ENCODE peak calls at places on chromosomes 12 and 14, in ten cellular contexts. L is fibroblast of pulmonary artery, V is AG04449, T is heart left ventricle, I is RWPE2, U is H7, H is fibroblast of the aortic adventitia, Z is fibroblast of mammary gland, Q is astrocyte of the spinal cord, G is AG09309. K is an unnamed sample.

GRCh38 chr12:124823272-124823970 is 40.2 kb downstream of the SCARB1 start:
- DNase-seq in L (no peak), V (no peak), T (no peak), I (no peak), U (no peak), H (no peak), Z (no peak), Q (no peak), G (no peak), K (no peak)

GRCh38 chr14:59664741-59665140 is 88.1 kb upstream of the CCDC175 start:
- DNase-seq in L (peak), V (peak), T (no peak), I (no peak), U (no peak), H (no peak), Z (peak), Q (peak), G (no peak), K (no peak)

GRCh38 chr12:77382096-77382742 is 316.9 kb upstream of the E2F7 start:
- DNase-seq in L (peak), V (no peak), T (no peak), I (no peak), U (no peak), H (peak), Z (peak), Q (no peak), G (peak), K (no peak)

GRCh38 chr12:95277139-95277538 is 59.5 kb downstream of the VEZT start:
- DNase-seq in L (peak), V (peak), T (no peak), I (no peak), U (no peak), H (peak), Z (peak), Q (peak), G (peak), K (no peak)

GRCh38 chr14:90567991-90568390 is 171.2 kb downstream of the CALM1 start:
- DNase-seq in L (no peak), V (no peak), T (no peak), I (no peak), U (no peak), H (no peak), Z (no peak), Q (no peak), G (no peak), K (no peak)

GRCh38 chr12:94812345-94812744 is 162.0 kb upstream of the TMCC3 start:
- DNase-seq in L (no peak), V (no peak), T (no peak), I (no peak), U (no peak), H (no peak), Z (no peak), Q (no peak), G (no peak), K (no peak)

GRCh38 chr14:104146651-104147345 is 8.4 kb downstream of the KIF26A start:
- DNase-seq in L (no peak), V (no peak), T (no peak), I (peak), U (peak), H (no peak), Z (no peak), Q (no peak), G (no peak), K (no peak)

GRCh38 chr12:25550186-25550585 is 2.9 kb downstream of the LMNTD1 start:
- DNase-seq in L (no peak), V (peak), T (no peak), I (no peak), U (no peak), H (no peak), Z (peak), Q (peak), G (no peak), K (no peak)

GRCh38 chr14:75660238-75660629 is 442 bp downstream of the ERG28 start:
- DNase-seq in L (no peak), V (no peak), T (no peak), I (no peak), U (no peak), H (no peak), Z (no peak), Q (no peak), G (no peak), K (no peak)

GRCh38 chr14:100049220-100049619 is 16.0 kb upstream of the EVL start:
- DNase-seq in L (peak), V (no peak), T (no peak), I (no peak), U (no peak), H (peak), Z (peak), Q (peak), G (no peak), K (no peak)

GRCh38 chr12:10358969-10359368 is 30.9 kb downstream of the KLRK1 start:
- DNase-seq in L (no peak), V (no peak), T (no peak), I (no peak), U (no peak), H (no peak), Z (no peak), Q (no peak), G (no peak), K (no peak)

GRCh38 chr12:106147956-106148355 is 9.2 kb upstream of the NUAK1 start:
- DNase-seq in L (no peak), V (no peak), T (peak), I (no peak), U (no peak), H (no peak), Z (no peak), Q (no peak), G (no peak), K (no peak)

GRCh38 chr12:47838286-47838931 is 18.7 kb upstream of the HDAC7 start:
- DNase-seq in L (peak), V (no peak), T (no peak), I (no peak), U (peak), H (peak), Z (peak), Q (peak), G (no peak), K (no peak)

GRCh38 chr14:50784683-50785505 is 46.1 kb downstream of the NIN start:
- DNase-seq in L (no peak), V (no peak), T (no peak), I (no peak), U (no peak), H (no peak), Z (no peak), Q (no peak), G (no peak), K (no peak)

DNA sequence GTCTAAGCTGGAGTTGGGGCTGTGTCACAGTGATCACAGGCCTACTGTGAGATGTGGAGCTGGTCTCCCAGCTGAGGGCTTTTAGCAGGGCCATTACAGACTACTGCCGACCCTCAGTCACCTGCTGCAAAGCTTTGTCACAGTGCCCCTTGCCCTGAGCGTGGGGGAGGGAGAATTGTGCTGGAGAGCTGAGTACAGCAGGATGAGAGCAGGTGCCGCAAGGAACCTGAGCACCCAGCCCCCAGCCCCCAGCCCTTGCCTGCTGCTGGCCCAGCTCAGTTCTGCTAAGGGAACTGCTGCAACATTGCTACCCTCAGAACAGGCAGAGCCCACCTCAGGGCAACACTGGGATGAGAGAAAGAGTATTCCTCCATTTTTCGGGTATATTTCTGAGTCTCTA is 196.8 kb upstream of the FKBP4 start:
- DNase-seq in L (no peak), V (no peak), T (no peak), I (no peak), U (no peak), H (no peak), Z (no peak), Q (no peak), G (no peak), K (no peak)
- H3K4me3 ChIP-seq in L (no peak), V (no peak), T (no peak), I (no peak), U (no peak), H (no peak), Z (no peak), Q (no peak), G (no peak), K (no peak)

GRCh38 chr12:119151445-119151844 is 27.3 kb upstream of the HSPB8 start:
- DNase-seq in L (peak), V (no peak), T (no peak), I (no peak), U (no peak), H (no peak), Z (peak), Q (no peak), G (no peak), K (no peak)

GRCh38 chr12:119154435-119154818 is 24.3 kb upstream of the HSPB8 start:
- DNase-seq in L (no peak), V (no peak), T (no peak), I (no peak), U (peak), H (no peak), Z (no peak), Q (no peak), G (no peak), K (no peak)

GRCh38 chr12:119156401-119156800 is 22.3 kb upstream of the HSPB8 start:
- DNase-seq in L (no peak), V (no peak), T (no peak), I (no peak), U (peak), H (no peak), Z (no peak), Q (no peak), G (no peak), K (no peak)

GRCh38 chr12:119157528-119157927 is 21.2 kb upstream of the HSPB8 start:
- DNase-seq in L (no peak), V (no peak), T (peak), I (no peak), U (no peak), H (no peak), Z (no peak), Q (no peak), G (no peak), K (no peak)

GRCh38 chr12:119153477-119154434 is 25.0 kb upstream of the HSPB8 start:
- DNase-seq in L (peak), V (no peak), T (peak), I (no peak), U (peak), H (peak), Z (peak), Q (peak), G (no peak), K (peak)
- H3K4me3 ChIP-seq in L (no peak), V (no peak), T (no peak), I (no peak), U (peak), H (no peak), Z (no peak), Q (no peak), G (no peak), K (no peak)

DNA sequence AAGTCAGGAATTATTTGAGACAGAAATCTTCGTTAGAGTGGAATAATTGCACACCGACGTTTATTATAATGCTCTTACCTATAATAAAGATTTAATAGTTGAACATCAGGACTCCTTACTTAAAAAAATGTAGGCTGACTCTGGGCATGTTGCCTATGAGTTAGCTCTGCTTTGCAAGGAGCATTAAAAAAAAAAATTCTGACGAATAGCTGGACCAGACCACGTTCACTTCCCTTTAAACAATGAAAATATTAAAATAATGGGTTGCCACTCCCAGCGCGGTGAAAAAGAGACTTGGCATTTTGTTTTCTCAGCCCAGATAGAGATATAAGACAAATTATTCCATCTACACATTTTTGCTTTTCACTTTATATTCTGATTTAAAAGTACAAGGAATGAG is 549 bp upstream of the FANCM start:
- DNase-seq in L (peak), V (no peak), T (no peak), I (no peak), U (no peak), H (peak), Z (peak), Q (peak), G (no peak), K (no peak)
- H3K4me3 ChIP-seq in L (peak), V (peak), T (peak), I (peak), U (peak), H (peak), Z (peak), Q (peak), G (peak), K (peak)

GRCh38 chr12:65632131-65632855 is 192.0 kb upstream of the HMGA2 start:
- DNase-seq in L (peak), V (no peak), T (peak), I (no peak), U (no peak), H (peak), Z (peak), Q (no peak), G (no peak), K (no peak)

GRCh38 chr12:65634626-65635331 is 189.5 kb upstream of the HMGA2 start:
- DNase-seq in L (peak), V (peak), T (no peak), I (no peak), U (no peak), H (peak), Z (peak), Q (peak), G (no peak), K (no peak)

GRCh38 chr12:65636436-65636835 is 187.8 kb upstream of the HMGA2 start:
- DNase-seq in L (no peak), V (no peak), T (no peak), I (no peak), U (no peak), H (no peak), Z (no peak), Q (no peak), G (no peak), K (no peak)

GRCh38 chr12:65631621-65632111 is 192.6 kb upstream of the HMGA2 start:
- DNase-seq in L (peak), V (peak), T (no peak), I (peak), U (no peak), H (peak), Z (peak), Q (peak), G (peak), K (no peak)

GRCh38 chr12:65634061-65634460 is 190.2 kb upstream of the HMGA2 start:
- DNase-seq in L (no peak), V (no peak), T (no peak), I (no peak), U (no peak), H (no peak), Z (no peak), Q (no peak), G (no peak), K (no peak)
- H3K4me3 ChIP-seq in L (no peak), V (no peak), T (no peak), I (no peak), U (no peak), H (no peak), Z (no peak), Q (no peak), G (no peak), K (no peak)

DNA sequence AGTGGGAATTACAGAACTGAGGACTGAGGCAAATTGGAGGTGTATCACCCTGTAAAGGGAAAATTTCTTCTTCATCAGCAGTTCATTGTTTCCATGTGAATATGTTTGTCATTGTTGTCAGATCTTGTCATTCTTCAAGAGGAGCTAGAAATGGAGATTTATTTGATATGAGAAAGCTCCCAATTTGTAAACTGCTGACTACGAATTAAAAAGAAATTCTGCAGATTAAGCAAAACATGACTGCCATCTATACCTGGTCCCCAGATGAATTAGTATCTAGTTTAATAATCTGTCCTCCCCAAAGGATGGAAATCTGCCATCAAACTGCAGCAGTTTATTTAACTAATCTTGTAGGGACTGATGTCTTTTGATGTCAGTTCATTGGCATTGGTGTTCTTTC is 162.8 kb downstream of the TRHDE start:
- DNase-seq in L (no peak), V (no peak), T (no peak), I (no peak), U (no peak), H (no peak), Z (no peak), Q (no peak), G (no peak), K (no peak)
- H3K4me3 ChIP-seq in L (no peak), V (no peak), T (no peak), I (no peak), U (no peak), H (no peak), Z (no peak), Q (no peak), G (no peak), K (no peak)

GRCh38 chr14:58296731-58297130 is 1.6 kb upstream of the ARID4A start:
- DNase-seq in L (peak), V (no peak), T (no peak), I (no peak), U (no peak), H (peak), Z (peak), Q (no peak), G (no peak), K (no peak)
- H3K4me3 ChIP-seq in L (peak), V (peak), T (peak), I (peak), U (peak), H (peak), Z (peak), Q (peak), G (peak), K (peak)

GRCh38 chr12:131043401-131043871 is 89.7 kb downstream of the ADGRD1 start:
- DNase-seq in L (no peak), V (no peak), T (no peak), I (peak), U (peak), H (no peak), Z (no peak), Q (no peak), G (no peak), K (no peak)
- H3K4me3 ChIP-seq in L (no peak), V (no peak), T (no peak), I (no peak), U (no peak), H (no peak), Z (no peak), Q (no peak), G (no peak), K (no peak)

K was measured in HL-60.